ENCODE peak calls at places on chromosomes 13 and 19, in four cellular contexts. One of them, this sample, is unnamed.
A peak's percentile ranks its signal among the peaks of the same experiment; 100 is the strongest.

GRCh38 chr19:18507727-18508440 is 14.0 kb downstream of the ELL start:
- DNase-seq in MV-4-11: no peak
- DNase-seq in psoas muscle: peak; percentile 75
- DNase-seq in choroid plexus epithelial cell: no peak
- DNase-seq in this sample: no peak

GRCh38 chr19:4870025-4870700 is 2.7 kb upstream of the PLIN3 start:
- DNase-seq in MV-4-11: peak; percentile 98
- DNase-seq in psoas muscle: peak; percentile 76
- DNase-seq in choroid plexus epithelial cell: peak; percentile 93
- DNase-seq in this sample: peak; percentile 81

GRCh38 chr19:43438291-43439162 is 23.8 kb downstream of the TEX101 start:
- DNase-seq in MV-4-11: peak; percentile 32
- DNase-seq in psoas muscle: no peak
- DNase-seq in choroid plexus epithelial cell: peak; percentile 15
- DNase-seq in this sample: no peak

GRCh38 chr19:51158474-51159129 is 16.5 kb downstream of the SIGLEC7 start:
- DNase-seq in MV-4-11: peak; percentile 63
- DNase-seq in psoas muscle: peak; percentile 66
- DNase-seq in choroid plexus epithelial cell: peak; percentile 49
- DNase-seq in this sample: peak; percentile 59

GRCh38 chr19:5578094-5578846 is 10.5 kb upstream of the TINCR start:
- DNase-seq in MV-4-11: peak; percentile 64
- DNase-seq in psoas muscle: peak; percentile 81
- DNase-seq in choroid plexus epithelial cell: peak; percentile 57
- DNase-seq in this sample: peak; percentile 29

GRCh38 chr19:38046254-38047047 is 139.4 kb downstream of the SIPA1L3 start:
- DNase-seq in MV-4-11: peak; percentile 67
- DNase-seq in psoas muscle: no peak
- DNase-seq in choroid plexus epithelial cell: no peak
- DNase-seq in this sample: no peak

GRCh38 chr13:48233886-48234488 is 981 bp downstream of the ITM2B start:
- DNase-seq in MV-4-11: no peak
- DNase-seq in psoas muscle: no peak
- DNase-seq in choroid plexus epithelial cell: peak; percentile 78
- DNase-seq in this sample: no peak

GRCh38 chr19:16969127-16969526 is 57.5 kb downstream of the CPAMD8 start:
- DNase-seq in MV-4-11: peak; percentile 27
- DNase-seq in psoas muscle: no peak
- DNase-seq in choroid plexus epithelial cell: peak; percentile 36
- DNase-seq in this sample: peak; percentile 35

GRCh38 chr13:27790523-27790922 is 1.8 kb upstream of the GSX1 start:
- DNase-seq in MV-4-11: no peak
- DNase-seq in psoas muscle: no peak
- DNase-seq in choroid plexus epithelial cell: no peak
- DNase-seq in this sample: no peak

GRCh38 chr19:16462757-16463250 is 9.0 kb downstream of the EPS15L1 start:
- DNase-seq in MV-4-11: peak; percentile 20
- DNase-seq in psoas muscle: peak; percentile 89
- DNase-seq in choroid plexus epithelial cell: no peak
- DNase-seq in this sample: no peak

GRCh38 chr19:3370728-3371591 is 4.6 kb downstream of the NFIC start:
- DNase-seq in MV-4-11: no peak
- DNase-seq in psoas muscle: peak; percentile 56
- DNase-seq in choroid plexus epithelial cell: no peak
- DNase-seq in this sample: no peak

GRCh38 chr19:40565910-40566495 is 10.7 kb upstream of the SHKBP1 start:
- DNase-seq in MV-4-11: no peak
- DNase-seq in psoas muscle: no peak
- DNase-seq in choroid plexus epithelial cell: no peak
- DNase-seq in this sample: no peak

GRCh38 chr19:18612772-18613588 is at the start of gene TMEM59L:
- DNase-seq in MV-4-11: no peak
- DNase-seq in psoas muscle: no peak
- DNase-seq in choroid plexus epithelial cell: no peak
- DNase-seq in this sample: no peak

GRCh38 chr19:48739400-48739825 is 997 bp downstream of the RASIP1 start:
- DNase-seq in MV-4-11: no peak
- DNase-seq in psoas muscle: no peak
- DNase-seq in choroid plexus epithelial cell: no peak
- DNase-seq in this sample: no peak

GRCh38 chr13:107834717-107835116 is 380.6 kb downstream of the LIG4 start:
- DNase-seq in MV-4-11: no peak
- DNase-seq in psoas muscle: no peak
- DNase-seq in choroid plexus epithelial cell: peak; percentile 39
- DNase-seq in this sample: no peak

GRCh38 chr19:48636859-48637448 is at the start of gene DBP:
- DNase-seq in MV-4-11: peak; percentile 72
- DNase-seq in psoas muscle: peak; percentile 83
- DNase-seq in choroid plexus epithelial cell: no peak
- DNase-seq in this sample: no peak

GRCh38 chr13:113959198-113959597 is 14.7 kb downstream of the C13orf46 start:
- DNase-seq in MV-4-11: no peak
- DNase-seq in psoas muscle: peak; percentile 14
- DNase-seq in choroid plexus epithelial cell: peak; percentile 20
- DNase-seq in this sample: no peak

GRCh38 chr13:36158606-36159005 is 27.4 kb upstream of the DCLK1 start:
- DNase-seq in MV-4-11: no peak
- DNase-seq in psoas muscle: no peak
- DNase-seq in choroid plexus epithelial cell: no peak
- DNase-seq in this sample: no peak

GRCh38 chr13:113647351-113648217 is 10.4 kb downstream of the ATP4B start:
- DNase-seq in MV-4-11: no peak
- DNase-seq in psoas muscle: peak; percentile 91
- DNase-seq in choroid plexus epithelial cell: peak; percentile 9
- DNase-seq in this sample: no peak

GRCh38 chr19:6765738-6766356 is 1.4 kb downstream of the SH2D3A start:
- DNase-seq in MV-4-11: no peak
- DNase-seq in psoas muscle: no peak
- DNase-seq in choroid plexus epithelial cell: no peak
- DNase-seq in this sample: no peak

GRCh38 chr19:34237283-34237682 is 17.1 kb upstream of the GARRE1 start:
- DNase-seq in MV-4-11: no peak
- DNase-seq in psoas muscle: no peak
- DNase-seq in choroid plexus epithelial cell: no peak
- DNase-seq in this sample: no peak

GRCh38 chr13:71513414-71514063 is 353.5 kb downstream of the DACH1 start:
- DNase-seq in MV-4-11: no peak
- DNase-seq in psoas muscle: no peak
- DNase-seq in choroid plexus epithelial cell: no peak
- DNase-seq in this sample: no peak

GRCh38 chr13:44936246-44936645 is 53.0 kb downstream of the NUFIP1 start:
- DNase-seq in MV-4-11: no peak
- DNase-seq in psoas muscle: no peak
- DNase-seq in choroid plexus epithelial cell: no peak
- DNase-seq in this sample: no peak

GRCh38 chr19:1253514-1254080 is 5.2 kb downstream of the MIDN start:
- DNase-seq in MV-4-11: no peak
- DNase-seq in psoas muscle: no peak
- DNase-seq in choroid plexus epithelial cell: peak; percentile 94
- DNase-seq in this sample: no peak

GRCh38 chr13:31431722-31432137 is 232.0 kb downstream of the B3GLCT start:
- DNase-seq in MV-4-11: peak; percentile 32
- DNase-seq in psoas muscle: peak; percentile 62
- DNase-seq in choroid plexus epithelial cell: peak; percentile 65
- DNase-seq in this sample: peak; percentile 63

GRCh38 chr19:55179570-55180484 is at the start of gene SYT5:
- DNase-seq in MV-4-11: peak; percentile 45
- DNase-seq in psoas muscle: no peak
- DNase-seq in choroid plexus epithelial cell: peak; percentile 31
- DNase-seq in this sample: no peak

GRCh38 chr19:33473644-33474305 is 47.8 kb downstream of the PEPD start:
- DNase-seq in MV-4-11: peak; percentile 19
- DNase-seq in psoas muscle: no peak
- DNase-seq in choroid plexus epithelial cell: peak; percentile 29
- DNase-seq in this sample: no peak

GRCh38 chr13:61149333-61149730 is 266.3 kb downstream of the PCDH20 start:
- DNase-seq in MV-4-11: no peak
- DNase-seq in psoas muscle: no peak
- DNase-seq in choroid plexus epithelial cell: no peak
- DNase-seq in this sample: no peak

GRCh38 chr13:23134542-23134941 is 46.2 kb upstream of the SGCG start:
- DNase-seq in MV-4-11: no peak
- DNase-seq in psoas muscle: no peak
- DNase-seq in choroid plexus epithelial cell: no peak
- DNase-seq in this sample: no peak